ENCODE peak calls at places on chromosomes 7 and 10, in four cellular contexts. One of them, this sample, is unnamed.

GRCh38 chr10:70145166-70145665 is 1.3 kb downstream of the TYSND1 start:
- DNase-seq in activated T-cell treated with anti-CD3 and anti-CD28 coated beads, Interleukin-2, amount 50 U/mL, for 72 hours: no peak
- DNase-seq in stimulated activated CD8-positive, alpha-beta memory T cell treated with anti-CD3 and anti-CD28 coated beads, Interleukin-4, amount 100 ng/mL, for 24 hours: no peak
- DNase-seq in HS-5: no peak
- DNase-seq in this sample: no peak

GRCh38 chr7:1555813-1556540 is at the start of gene TMEM184A:
- DNase-seq in activated T-cell treated with anti-CD3 and anti-CD28 coated beads, Interleukin-2, amount 50 U/mL, for 72 hours: peak
- DNase-seq in stimulated activated CD8-positive, alpha-beta memory T cell treated with anti-CD3 and anti-CD28 coated beads, Interleukin-4, amount 100 ng/mL, for 24 hours: no peak
- DNase-seq in HS-5: no peak
- DNase-seq in this sample: no peak

GRCh38 chr7:150820148-150820547 is 19.6 kb downstream of the TMEM176A start:
- DNase-seq in activated T-cell treated with anti-CD3 and anti-CD28 coated beads, Interleukin-2, amount 50 U/mL, for 72 hours: no peak
- DNase-seq in stimulated activated CD8-positive, alpha-beta memory T cell treated with anti-CD3 and anti-CD28 coated beads, Interleukin-4, amount 100 ng/mL, for 24 hours: no peak
- DNase-seq in HS-5: no peak
- DNase-seq in this sample: no peak

GRCh38 chr7:32357535-32358277 is 132.5 kb downstream of the LSM5 start:
- DNase-seq in activated T-cell treated with anti-CD3 and anti-CD28 coated beads, Interleukin-2, amount 50 U/mL, for 72 hours: no peak
- DNase-seq in stimulated activated CD8-positive, alpha-beta memory T cell treated with anti-CD3 and anti-CD28 coated beads, Interleukin-4, amount 100 ng/mL, for 24 hours: no peak
- DNase-seq in HS-5: no peak
- DNase-seq in this sample: no peak

GRCh38 chr7:110531186-110531585 is 559.7 kb upstream of the LRRN3 start:
- DNase-seq in activated T-cell treated with anti-CD3 and anti-CD28 coated beads, Interleukin-2, amount 50 U/mL, for 72 hours: no peak
- DNase-seq in stimulated activated CD8-positive, alpha-beta memory T cell treated with anti-CD3 and anti-CD28 coated beads, Interleukin-4, amount 100 ng/mL, for 24 hours: no peak
- DNase-seq in HS-5: no peak
- DNase-seq in this sample: no peak

GRCh38 chr10:70092389-70092718 is 39.7 kb downstream of the MACROH2A2 start:
- DNase-seq in activated T-cell treated with anti-CD3 and anti-CD28 coated beads, Interleukin-2, amount 50 U/mL, for 72 hours: no peak
- DNase-seq in stimulated activated CD8-positive, alpha-beta memory T cell treated with anti-CD3 and anti-CD28 coated beads, Interleukin-4, amount 100 ng/mL, for 24 hours: no peak
- DNase-seq in HS-5: no peak
- DNase-seq in this sample: no peak

GRCh38 chr10:111379521-111379920 is 302.7 kb downstream of the ADRA2A start:
- DNase-seq in activated T-cell treated with anti-CD3 and anti-CD28 coated beads, Interleukin-2, amount 50 U/mL, for 72 hours: no peak
- DNase-seq in stimulated activated CD8-positive, alpha-beta memory T cell treated with anti-CD3 and anti-CD28 coated beads, Interleukin-4, amount 100 ng/mL, for 24 hours: no peak
- DNase-seq in HS-5: no peak
- DNase-seq in this sample: no peak

GRCh38 chr7:107405559-107405958 is 64.3 kb upstream of the GPR22 start:
- DNase-seq in activated T-cell treated with anti-CD3 and anti-CD28 coated beads, Interleukin-2, amount 50 U/mL, for 72 hours: no peak
- DNase-seq in stimulated activated CD8-positive, alpha-beta memory T cell treated with anti-CD3 and anti-CD28 coated beads, Interleukin-4, amount 100 ng/mL, for 24 hours: no peak
- DNase-seq in HS-5: no peak
- DNase-seq in this sample: no peak

GRCh38 chr10:71075759-71076472 is 136.5 kb upstream of the UNC5B start:
- DNase-seq in activated T-cell treated with anti-CD3 and anti-CD28 coated beads, Interleukin-2, amount 50 U/mL, for 72 hours: no peak
- DNase-seq in stimulated activated CD8-positive, alpha-beta memory T cell treated with anti-CD3 and anti-CD28 coated beads, Interleukin-4, amount 100 ng/mL, for 24 hours: no peak
- DNase-seq in HS-5: no peak
- DNase-seq in this sample: no peak

GRCh38 chr7:87220026-87220733 is 648 bp upstream of the TMEM243 start:
- DNase-seq in activated T-cell treated with anti-CD3 and anti-CD28 coated beads, Interleukin-2, amount 50 U/mL, for 72 hours: peak
- DNase-seq in stimulated activated CD8-positive, alpha-beta memory T cell treated with anti-CD3 and anti-CD28 coated beads, Interleukin-4, amount 100 ng/mL, for 24 hours: peak
- DNase-seq in HS-5: peak
- DNase-seq in this sample: no peak

GRCh38 chr10:46992794-46993552 is 81.7 kb downstream of the PTPN20 start:
- DNase-seq in activated T-cell treated with anti-CD3 and anti-CD28 coated beads, Interleukin-2, amount 50 U/mL, for 72 hours: no peak
- DNase-seq in stimulated activated CD8-positive, alpha-beta memory T cell treated with anti-CD3 and anti-CD28 coated beads, Interleukin-4, amount 100 ng/mL, for 24 hours: no peak
- DNase-seq in HS-5: peak
- DNase-seq in this sample: no peak

GRCh38 chr10:71124921-71125748 is 87.2 kb upstream of the UNC5B start:
- DNase-seq in activated T-cell treated with anti-CD3 and anti-CD28 coated beads, Interleukin-2, amount 50 U/mL, for 72 hours: no peak
- DNase-seq in stimulated activated CD8-positive, alpha-beta memory T cell treated with anti-CD3 and anti-CD28 coated beads, Interleukin-4, amount 100 ng/mL, for 24 hours: no peak
- DNase-seq in HS-5: no peak
- DNase-seq in this sample: no peak

GRCh38 chr10:78867555-78867939 is 201.2 kb upstream of the ZMIZ1 start:
- DNase-seq in activated T-cell treated with anti-CD3 and anti-CD28 coated beads, Interleukin-2, amount 50 U/mL, for 72 hours: no peak
- DNase-seq in stimulated activated CD8-positive, alpha-beta memory T cell treated with anti-CD3 and anti-CD28 coated beads, Interleukin-4, amount 100 ng/mL, for 24 hours: no peak
- DNase-seq in HS-5: no peak
- DNase-seq in this sample: no peak

GRCh38 chr10:12782537-12782936 is 219.0 kb downstream of the CCDC3 start:
- DNase-seq in activated T-cell treated with anti-CD3 and anti-CD28 coated beads, Interleukin-2, amount 50 U/mL, for 72 hours: peak
- DNase-seq in stimulated activated CD8-positive, alpha-beta memory T cell treated with anti-CD3 and anti-CD28 coated beads, Interleukin-4, amount 100 ng/mL, for 24 hours: peak
- DNase-seq in HS-5: peak
- DNase-seq in this sample: no peak

GRCh38 chr7:83976302-83976701 is 218.3 kb downstream of the SEMA3A start:
- DNase-seq in activated T-cell treated with anti-CD3 and anti-CD28 coated beads, Interleukin-2, amount 50 U/mL, for 72 hours: no peak
- DNase-seq in stimulated activated CD8-positive, alpha-beta memory T cell treated with anti-CD3 and anti-CD28 coated beads, Interleukin-4, amount 100 ng/mL, for 24 hours: no peak
- DNase-seq in HS-5: peak
- DNase-seq in this sample: no peak

GRCh38 chr7:41183741-41184140 is 519.1 kb downstream of the INHBA start:
- DNase-seq in activated T-cell treated with anti-CD3 and anti-CD28 coated beads, Interleukin-2, amount 50 U/mL, for 72 hours: no peak
- DNase-seq in stimulated activated CD8-positive, alpha-beta memory T cell treated with anti-CD3 and anti-CD28 coated beads, Interleukin-4, amount 100 ng/mL, for 24 hours: no peak
- DNase-seq in HS-5: no peak
- DNase-seq in this sample: no peak

GRCh38 chr10:32961892-32962369 is 3.9 kb upstream of the ITGB1 start:
- DNase-seq in activated T-cell treated with anti-CD3 and anti-CD28 coated beads, Interleukin-2, amount 50 U/mL, for 72 hours: no peak
- DNase-seq in stimulated activated CD8-positive, alpha-beta memory T cell treated with anti-CD3 and anti-CD28 coated beads, Interleukin-4, amount 100 ng/mL, for 24 hours: no peak
- DNase-seq in HS-5: no peak
- DNase-seq in this sample: no peak

This sample was measured in keratinocyte.